ENCODE peak calls at places on chromosomes 7 and 10, in seven cellular contexts. Q, I, Z, B, E, F and J are unnamed samples.

GRCh38 chr7:154862153-154862791 is 140.7 kb downstream of the PAXIP1 start:
- DNase-seq in Q (no peak), I (no peak), Z (peak), B (no peak), E (no peak), F (no peak), J (no peak)

GRCh38 chr10:131431541-131431940 is 120.0 kb upstream of the TCERG1L start:
- DNase-seq in Q (peak), I (no peak), Z (no peak), B (no peak), E (no peak), F (no peak), J (no peak)

GRCh38 chr10:133238066-133238804 is 580 bp downstream of the VENTX start:
- DNase-seq in Q (peak), I (no peak), Z (no peak), B (no peak), E (no peak), F (no peak), J (no peak)

GRCh38 chr7:41275255-41275654 is 427.6 kb downstream of the INHBA start:
- DNase-seq in Q (no peak), I (no peak), Z (no peak), B (no peak), E (no peak), F (no peak), J (no peak)

GRCh38 chr7:141960687-141961422 is 12.7 kb downstream of the TAS2R38 start:
- DNase-seq in Q (no peak), I (no peak), Z (no peak), B (no peak), E (no peak), F (no peak), J (no peak)

GRCh38 chr7:13797545-13797944 is 191.9 kb downstream of the ETV1 start:
- DNase-seq in Q (no peak), I (no peak), Z (no peak), B (no peak), E (no peak), F (no peak), J (no peak)

GRCh38 chr10:103665439-103665838 is 171.9 kb downstream of the NEURL1 start:
- DNase-seq in Q (peak), I (no peak), Z (no peak), B (no peak), E (no peak), F (no peak), J (no peak)

GRCh38 chr7:2029211-2029905 is 203.4 kb downstream of the MAD1L1 start:
- DNase-seq in Q (peak), I (peak), Z (no peak), B (no peak), E (no peak), F (no peak), J (no peak)

GRCh38 chr7:158743219-158743618 is 38.6 kb upstream of the NCAPG2 start:
- DNase-seq in Q (no peak), I (no peak), Z (no peak), B (no peak), E (no peak), F (no peak), J (no peak)

GRCh38 chr7:137989127-137989526 is 12.8 kb downstream of the CREB3L2 start:
- DNase-seq in Q (no peak), I (no peak), Z (peak), B (no peak), E (no peak), F (no peak), J (no peak)

GRCh38 chr10:31770307-31770902 is 158.2 kb downstream of the ARHGAP12 start:
- DNase-seq in Q (peak), I (no peak), Z (peak), B (peak), E (peak), F (peak), J (no peak)